ENCODE peak calls at places on chromosomes 6 and 20, in nine cellular contexts. One of them, this sample, is unnamed.

GRCh38 chr20:47165376-47165865 is 191.1 kb downstream of the ZMYND8 start:
- DNase-seq in mammary epithelial cell: no peak
- DNase-seq in aorta: no peak
- DNase-seq in CD8-positive, alpha-beta T cell: no peak
- DNase-seq in breast epithelium: no peak
- DNase-seq in H9: no peak
- DNase-seq in EH: no peak
- DNase-seq in GDM1: no peak
- DNase-seq in cardiac fibroblast: no peak
- DNase-seq in this sample: no peak

GRCh38 chr20:61942526-61942925 is 123.2 kb downstream of the TAF4 start:
- DNase-seq in mammary epithelial cell: no peak
- DNase-seq in aorta: peak
- DNase-seq in CD8-positive, alpha-beta T cell: no peak
- DNase-seq in breast epithelium: no peak
- DNase-seq in H9: no peak
- DNase-seq in EH: no peak
- DNase-seq in GDM1: no peak
- DNase-seq in cardiac fibroblast: no peak
- DNase-seq in this sample: no peak

GRCh38 chr6:36118550-36119107 is 11.7 kb upstream of the MAPK13 start:
- DNase-seq in mammary epithelial cell: peak
- DNase-seq in aorta: no peak
- DNase-seq in CD8-positive, alpha-beta T cell: peak
- DNase-seq in breast epithelium: peak
- DNase-seq in H9: no peak
- DNase-seq in EH: no peak
- DNase-seq in GDM1: no peak
- DNase-seq in cardiac fibroblast: no peak
- DNase-seq in this sample: peak

GRCh38 chr6:41836022-41836659 is 48.6 kb downstream of the TOMM6 start:
- DNase-seq in mammary epithelial cell: peak
- DNase-seq in aorta: no peak
- DNase-seq in CD8-positive, alpha-beta T cell: no peak
- DNase-seq in breast epithelium: no peak
- DNase-seq in H9: no peak
- DNase-seq in EH: no peak
- DNase-seq in GDM1: no peak
- DNase-seq in cardiac fibroblast: peak
- DNase-seq in this sample: peak

GRCh38 chr6:43228951-43229802 is at the start of gene DNPH1:
- DNase-seq in mammary epithelial cell: peak
- DNase-seq in aorta: peak
- DNase-seq in CD8-positive, alpha-beta T cell: peak
- DNase-seq in breast epithelium: peak
- DNase-seq in H9: peak
- DNase-seq in EH: peak
- DNase-seq in GDM1: peak
- DNase-seq in cardiac fibroblast: peak
- DNase-seq in this sample: peak

GRCh38 chr6:74066168-74066871 is 370.3 kb downstream of the CD109 start:
- DNase-seq in mammary epithelial cell: peak
- DNase-seq in aorta: no peak
- DNase-seq in CD8-positive, alpha-beta T cell: no peak
- DNase-seq in breast epithelium: no peak
- DNase-seq in H9: no peak
- DNase-seq in EH: peak
- DNase-seq in GDM1: no peak
- DNase-seq in cardiac fibroblast: peak
- DNase-seq in this sample: no peak

GRCh38 chr6:123810948-123811347 is 7.3 kb downstream of the NKAIN2 start:
- DNase-seq in mammary epithelial cell: no peak
- DNase-seq in aorta: no peak
- DNase-seq in CD8-positive, alpha-beta T cell: no peak
- DNase-seq in breast epithelium: no peak
- DNase-seq in H9: no peak
- DNase-seq in EH: no peak
- DNase-seq in GDM1: no peak
- DNase-seq in cardiac fibroblast: no peak
- DNase-seq in this sample: no peak

GRCh38 chr6:37019065-37019450 is 13.6 kb downstream of the FGD2 start:
- DNase-seq in mammary epithelial cell: peak
- DNase-seq in aorta: no peak
- DNase-seq in CD8-positive, alpha-beta T cell: no peak
- DNase-seq in breast epithelium: peak
- DNase-seq in H9: no peak
- DNase-seq in EH: no peak
- DNase-seq in GDM1: no peak
- DNase-seq in cardiac fibroblast: no peak
- DNase-seq in this sample: no peak

GRCh38 chr20:44973053-44973452 is 6.7 kb downstream of the STK4 start:
- DNase-seq in mammary epithelial cell: no peak
- DNase-seq in aorta: no peak
- DNase-seq in CD8-positive, alpha-beta T cell: no peak
- DNase-seq in breast epithelium: no peak
- DNase-seq in H9: no peak
- DNase-seq in EH: peak
- DNase-seq in GDM1: no peak
- DNase-seq in cardiac fibroblast: no peak
- DNase-seq in this sample: no peak